ENCODE peak calls at places on chromosomes 5 and 9, in six cellular contexts. One of them, this sample, is unnamed.

GRCh38 chr5:116575635-116576042 is 1.0 kb upstream of the SEMA6A start:
- DNase-seq in progenitor cell of endocrine pancreas: peak; percentile 17
- DNase-seq in psoas muscle: no peak
- DNase-seq in GM23338: peak; percentile 62
- DNase-seq in tibial artery: peak; percentile 65
- DNase-seq in endodermal cell: peak; percentile 83
- DNase-seq in this sample: peak; percentile 40

GRCh38 chr5:473344-474192 is 30.6 kb downstream of the EXOC3 start:
- DNase-seq in progenitor cell of endocrine pancreas: no peak
- DNase-seq in tibial artery: peak; percentile 71
- DNase-seq in GM23338: peak; percentile 70
- DNase-seq in psoas muscle: peak; percentile 68
- DNase-seq in endodermal cell: peak; percentile 83
- DNase-seq in this sample: peak; percentile 57

GRCh38 chr5:37448941-37449340 is 69.8 kb downstream of the WDR70 start:
- DNase-seq in progenitor cell of endocrine pancreas: no peak
- DNase-seq in endodermal cell: no peak
- DNase-seq in tibial artery: no peak
- DNase-seq in psoas muscle: no peak
- DNase-seq in GM23338: no peak
- DNase-seq in this sample: no peak

GRCh38 chr5:91329273-91329672 is 53.8 kb downstream of the ARRDC3 start:
- DNase-seq in GM23338: no peak
- DNase-seq in psoas muscle: no peak
- DNase-seq in tibial artery: no peak
- DNase-seq in progenitor cell of endocrine pancreas: no peak
- DNase-seq in endodermal cell: no peak
- DNase-seq in this sample: no peak

GRCh38 chr9:68704498-68704803 is 589 bp upstream of the PIP5K1B start:
- DNase-seq in progenitor cell of endocrine pancreas: no peak
- DNase-seq in endodermal cell: no peak
- DNase-seq in psoas muscle: no peak
- DNase-seq in GM23338: peak; percentile 80
- DNase-seq in tibial artery: no peak
- DNase-seq in this sample: no peak

GRCh38 chr5:69517763-69518212 is 25.2 kb downstream of the OCLN start:
- DNase-seq in tibial artery: no peak
- DNase-seq in GM23338: no peak
- DNase-seq in progenitor cell of endocrine pancreas: no peak
- DNase-seq in endodermal cell: no peak
- DNase-seq in psoas muscle: no peak
- DNase-seq in this sample: no peak

GRCh38 chr9:5263568-5264218 is 32.5 kb downstream of the INSL4 start:
- DNase-seq in psoas muscle: no peak
- DNase-seq in GM23338: peak; percentile 60
- DNase-seq in endodermal cell: peak; percentile 54
- DNase-seq in progenitor cell of endocrine pancreas: no peak
- DNase-seq in tibial artery: no peak
- DNase-seq in this sample: no peak

GRCh38 chr9:124810513-124811355 is 33.8 kb downstream of the OLFML2A start:
- DNase-seq in tibial artery: no peak
- DNase-seq in endodermal cell: peak; percentile 96
- DNase-seq in psoas muscle: no peak
- DNase-seq in progenitor cell of endocrine pancreas: no peak
- DNase-seq in GM23338: peak; percentile 93
- DNase-seq in this sample: no peak

GRCh38 chr9:86287013-86287412 is 4.7 kb upstream of the ISCA1 start:
- DNase-seq in tibial artery: no peak
- DNase-seq in progenitor cell of endocrine pancreas: no peak
- DNase-seq in GM23338: peak; percentile 92
- DNase-seq in endodermal cell: peak; percentile 77
- DNase-seq in psoas muscle: no peak
- DNase-seq in this sample: peak; percentile 47

GRCh38 chr5:60382761-60383160 is 317.2 kb downstream of the DEPDC1B start:
- DNase-seq in psoas muscle: no peak
- DNase-seq in endodermal cell: no peak
- DNase-seq in progenitor cell of endocrine pancreas: no peak
- DNase-seq in GM23338: peak; percentile 20
- DNase-seq in tibial artery: no peak
- DNase-seq in this sample: no peak

DNA sequence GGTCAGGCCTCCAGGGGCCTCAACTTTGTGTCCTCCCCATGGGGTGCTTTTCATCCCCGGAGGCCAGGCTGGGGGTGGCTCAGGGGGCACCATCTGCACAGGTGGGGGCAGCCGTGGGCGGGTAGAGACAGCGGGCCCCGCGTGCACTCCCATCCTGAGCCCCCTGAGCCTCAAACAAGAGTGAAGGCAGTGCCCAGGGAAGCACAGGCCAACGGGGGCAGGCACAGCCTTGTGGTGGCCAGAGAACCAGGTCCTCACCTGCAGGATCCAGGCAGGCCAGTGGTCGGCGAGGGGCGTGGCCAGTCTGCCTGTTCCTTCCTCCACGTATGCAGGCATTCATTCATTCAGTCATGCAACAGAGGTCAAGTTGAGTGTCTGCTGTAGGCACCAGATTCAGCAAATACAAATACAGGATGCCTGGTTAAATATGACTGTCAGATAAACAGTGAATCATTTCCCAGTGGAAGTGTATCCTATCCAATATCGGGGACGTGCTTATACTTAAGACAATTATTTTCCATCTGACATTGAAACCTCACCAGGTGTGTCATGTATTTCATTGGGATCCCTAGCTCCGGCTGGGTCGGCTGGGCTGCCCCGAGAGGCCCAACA is 22.3 kb downstream of the KCNT1 start:
- DNase-seq in progenitor cell of endocrine pancreas: no peak
- DNase-seq in GM23338: no peak
- DNase-seq in psoas muscle: no peak
- DNase-seq in endodermal cell: no peak
- DNase-seq in tibial artery: no peak
- DNase-seq in this sample: no peak
- TF ChIP-seq CTCF in progenitor cell of endocrine pancreas: no peak
- TF ChIP-seq CTCF in GM23338: no peak
- TF ChIP-seq CTCF in psoas muscle: no peak
- TF ChIP-seq CTCF in endodermal cell: no peak
- TF ChIP-seq CTCF in tibial artery: no peak
- TF ChIP-seq CTCF in this sample: no peak

DNA sequence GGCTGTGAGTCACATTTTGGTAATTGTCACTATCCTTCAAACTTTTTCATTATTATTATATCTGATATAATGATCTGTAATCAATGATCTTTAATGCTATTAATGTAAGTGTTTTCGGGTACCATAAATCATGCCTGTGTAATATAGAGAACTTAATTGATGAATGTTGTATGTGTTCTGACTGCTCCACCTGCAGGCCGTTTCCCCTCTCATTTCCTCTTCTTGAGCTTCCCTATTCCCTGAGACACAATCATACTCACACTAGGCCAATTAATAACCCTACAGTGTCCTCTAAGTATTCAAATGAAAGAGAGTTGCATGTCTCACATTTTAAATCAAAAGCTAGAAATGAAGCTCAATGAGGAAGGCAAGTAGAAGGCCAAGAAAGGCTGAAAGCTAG is 420.9 kb upstream of the SGCD start:
- DNase-seq in endodermal cell: no peak
- DNase-seq in tibial artery: no peak
- DNase-seq in GM23338: peak; percentile 41
- DNase-seq in psoas muscle: no peak
- DNase-seq in progenitor cell of endocrine pancreas: no peak
- DNase-seq in this sample: no peak
- TF ChIP-seq CTCF in endodermal cell: peak; percentile 65
- TF ChIP-seq CTCF in tibial artery: no peak
- TF ChIP-seq CTCF in GM23338: peak; percentile 56
- TF ChIP-seq CTCF in psoas muscle: no peak
- TF ChIP-seq CTCF in progenitor cell of endocrine pancreas: no peak
- TF ChIP-seq CTCF in this sample: no peak

DNA sequence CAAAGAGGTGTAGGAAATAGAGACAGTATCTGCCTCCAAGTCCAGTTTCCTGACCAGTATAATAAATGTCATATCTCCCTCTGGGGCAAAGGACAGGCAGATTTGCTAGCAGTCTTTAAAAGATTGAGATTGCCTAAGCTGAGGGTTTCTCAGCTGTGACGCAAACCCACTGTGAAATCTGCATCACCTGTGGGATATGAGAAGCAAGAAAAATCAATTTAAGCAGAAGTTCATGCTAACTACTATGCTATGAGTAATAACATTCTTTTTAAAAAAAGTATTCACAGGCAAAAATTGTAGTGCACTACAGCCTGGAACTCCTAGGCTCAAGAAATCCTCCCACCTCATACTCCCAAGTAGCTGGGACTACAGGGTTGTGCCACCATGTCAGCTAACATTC is 168.1 kb upstream of the POC5 start:
- DNase-seq in psoas muscle: no peak
- DNase-seq in endodermal cell: no peak
- DNase-seq in progenitor cell of endocrine pancreas: no peak
- DNase-seq in GM23338: no peak
- DNase-seq in tibial artery: no peak
- DNase-seq in this sample: no peak
- TF ChIP-seq CTCF in psoas muscle: no peak
- TF ChIP-seq CTCF in endodermal cell: no peak
- TF ChIP-seq CTCF in progenitor cell of endocrine pancreas: no peak
- TF ChIP-seq CTCF in GM23338: no peak
- TF ChIP-seq CTCF in tibial artery: no peak
- TF ChIP-seq CTCF in this sample: no peak

GRCh38 chr5:150723845-150724244 is 23.0 kb upstream of the RBM22 start:
- DNase-seq in endodermal cell: no peak
- DNase-seq in GM23338: no peak
- DNase-seq in tibial artery: no peak
- DNase-seq in psoas muscle: no peak
- DNase-seq in progenitor cell of endocrine pancreas: no peak
- DNase-seq in this sample: no peak
- TF ChIP-seq CTCF in endodermal cell: no peak
- TF ChIP-seq CTCF in GM23338: no peak
- TF ChIP-seq CTCF in tibial artery: no peak
- TF ChIP-seq CTCF in psoas muscle: no peak
- TF ChIP-seq CTCF in progenitor cell of endocrine pancreas: no peak
- TF ChIP-seq CTCF in this sample: no peak

GRCh38 chr5:108093186-108093585 is 288.7 kb downstream of the FBXL17 start:
- DNase-seq in GM23338: peak; percentile 68
- DNase-seq in tibial artery: no peak
- DNase-seq in progenitor cell of endocrine pancreas: no peak
- DNase-seq in endodermal cell: no peak
- DNase-seq in psoas muscle: no peak
- DNase-seq in this sample: no peak
- TF ChIP-seq CTCF in GM23338: peak; percentile 77
- TF ChIP-seq CTCF in tibial artery: no peak
- TF ChIP-seq CTCF in progenitor cell of endocrine pancreas: peak; percentile 67
- TF ChIP-seq CTCF in endodermal cell: peak; percentile 89
- TF ChIP-seq CTCF in psoas muscle: no peak
- TF ChIP-seq CTCF in this sample: peak; percentile 66

GRCh38 chr5:143547342-143547741 is 143.9 kb upstream of the NR3C1 start:
- DNase-seq in endodermal cell: no peak
- DNase-seq in tibial artery: no peak
- DNase-seq in progenitor cell of endocrine pancreas: no peak
- DNase-seq in GM23338: no peak
- DNase-seq in psoas muscle: no peak
- DNase-seq in this sample: no peak
- TF ChIP-seq CTCF in endodermal cell: no peak
- TF ChIP-seq CTCF in tibial artery: no peak
- TF ChIP-seq CTCF in progenitor cell of endocrine pancreas: no peak
- TF ChIP-seq CTCF in GM23338: no peak
- TF ChIP-seq CTCF in psoas muscle: no peak
- TF ChIP-seq CTCF in this sample: no peak

DNA sequence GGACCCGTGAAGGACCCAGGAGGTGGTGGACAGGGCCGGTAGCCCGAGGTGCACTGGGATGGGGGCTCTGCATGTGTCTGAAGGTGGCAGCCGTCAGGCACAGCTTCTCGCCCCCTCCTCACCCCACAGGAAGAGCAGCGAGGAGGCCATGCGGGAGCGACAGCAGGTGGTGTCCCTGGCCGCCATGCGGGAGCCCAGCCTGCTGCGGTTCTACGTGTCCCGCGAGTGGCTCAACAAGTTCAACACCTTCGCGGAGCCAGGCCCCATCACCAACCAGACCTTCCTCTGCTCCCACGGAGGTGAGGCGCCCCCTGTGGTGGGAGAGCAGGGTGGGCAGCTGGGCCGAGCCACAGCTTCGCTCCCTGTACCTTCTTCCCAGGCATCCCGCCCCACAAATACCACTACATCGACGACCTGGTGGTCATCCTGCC is 39.9 kb downstream of the USP20 start:
- DNase-seq in tibial artery: no peak
- DNase-seq in endodermal cell: peak; percentile 72
- DNase-seq in progenitor cell of endocrine pancreas: no peak
- DNase-seq in psoas muscle: peak; percentile 49
- DNase-seq in GM23338: peak; percentile 69
- DNase-seq in this sample: peak; percentile 65
- TF ChIP-seq CTCF in tibial artery: no peak
- TF ChIP-seq CTCF in endodermal cell: peak; percentile 61
- TF ChIP-seq CTCF in progenitor cell of endocrine pancreas: peak; percentile 14
- TF ChIP-seq CTCF in psoas muscle: no peak
- TF ChIP-seq CTCF in GM23338: peak; percentile 35
- TF ChIP-seq CTCF in this sample: peak; percentile 68

GRCh38 chr5:150286820-150287219 is 2.8 kb downstream of the CAMK2A start:
- DNase-seq in progenitor cell of endocrine pancreas: no peak
- DNase-seq in endodermal cell: peak; percentile 91
- DNase-seq in GM23338: peak; percentile 83
- DNase-seq in psoas muscle: no peak
- DNase-seq in tibial artery: no peak
- DNase-seq in this sample: peak; percentile 28
- TF ChIP-seq CTCF in progenitor cell of endocrine pancreas: peak; percentile 67
- TF ChIP-seq CTCF in endodermal cell: peak; percentile 90
- TF ChIP-seq CTCF in GM23338: peak; percentile 70
- TF ChIP-seq CTCF in psoas muscle: peak; percentile 12
- TF ChIP-seq CTCF in tibial artery: no peak
- TF ChIP-seq CTCF in this sample: peak; percentile 56

DNA sequence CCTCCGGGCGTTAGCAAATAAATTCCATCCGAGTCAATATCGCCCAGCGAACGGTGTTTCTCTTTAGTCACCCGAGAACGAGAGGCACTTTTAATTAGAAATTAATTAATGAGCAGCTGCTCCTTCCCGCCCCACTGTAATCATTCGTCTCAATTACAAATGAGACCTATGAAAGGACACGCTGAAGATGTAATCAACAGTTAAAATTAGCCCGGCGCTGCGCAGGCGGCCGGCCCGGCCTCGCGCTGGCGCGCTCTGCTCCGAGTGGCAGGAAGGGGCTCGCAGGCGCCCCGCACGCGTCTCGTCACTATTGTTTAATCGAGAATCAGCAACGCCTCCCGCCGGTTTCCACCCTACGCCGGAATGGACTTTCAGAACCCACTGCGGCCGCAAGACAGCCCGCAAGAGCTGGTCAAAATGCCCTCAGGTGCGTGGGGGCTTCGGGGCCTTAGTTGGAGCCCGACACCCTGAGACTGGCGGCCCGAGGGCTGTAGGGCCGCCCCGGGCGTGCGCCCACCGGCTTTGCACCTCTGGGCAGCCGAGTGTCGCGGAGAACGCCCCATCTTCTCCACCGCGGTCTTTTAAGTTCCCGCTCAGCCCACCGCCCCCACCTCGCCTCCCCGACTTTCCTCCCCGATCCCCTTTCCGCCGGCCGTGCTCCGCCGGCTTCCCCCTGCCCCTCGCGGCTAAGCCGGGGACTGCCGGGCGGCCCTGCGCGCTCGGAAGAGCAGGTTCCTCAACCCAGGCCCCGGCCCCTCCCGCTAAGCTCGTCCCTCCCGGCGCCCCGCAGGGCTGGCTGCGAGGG is 597 bp upstream of the IRX4 start:
- DNase-seq in GM23338: peak; percentile 76
- DNase-seq in endodermal cell: peak; percentile 79
- DNase-seq in progenitor cell of endocrine pancreas: peak; percentile 43
- DNase-seq in psoas muscle: peak; percentile 34
- DNase-seq in tibial artery: no peak
- DNase-seq in this sample: peak; percentile 71
- TF ChIP-seq CTCF in GM23338: no peak
- TF ChIP-seq CTCF in endodermal cell: peak; percentile 66
- TF ChIP-seq CTCF in progenitor cell of endocrine pancreas: peak; percentile 52
- TF ChIP-seq CTCF in psoas muscle: no peak
- TF ChIP-seq CTCF in tibial artery: no peak
- TF ChIP-seq CTCF in this sample: peak; percentile 67

This sample was measured in glutamatergic neuron.